ENCODE peak calls at places on chromosome 20, in six cellular contexts. One of them, this sample, is unnamed.

GRCh38 chr20:36885355-36885754 is 9.4 kb downstream of the TLDC2 start:
- DNase-seq in GM12865: no peak
- DNase-seq in spleen: no peak
- DNase-seq in RWPE1: no peak
- DNase-seq in Calu3: no peak
- DNase-seq in fibroblast of lung: no peak
- DNase-seq in this sample: no peak

GRCh38 chr20:37755665-37756064 is 61.8 kb downstream of the CTNNBL1 start:
- DNase-seq in RWPE1: no peak
- DNase-seq in GM12865: no peak
- DNase-seq in Calu3: no peak
- DNase-seq in spleen: no peak
- DNase-seq in fibroblast of lung: no peak
- DNase-seq in this sample: no peak

GRCh38 chr20:840858-841567 is 7.5 kb downstream of the FAM110A start:
- DNase-seq in fibroblast of lung: peak; percentile 6
- DNase-seq in GM12865: no peak
- DNase-seq in spleen: peak; percentile 88
- DNase-seq in RWPE1: peak; percentile 58
- DNase-seq in Calu3: peak; percentile 64
- DNase-seq in this sample: peak; percentile 59

GRCh38 chr20:45892828-45893500 is 1.8 kb downstream of the CTSA start:
- DNase-seq in Calu3: no peak
- DNase-seq in fibroblast of lung: no peak
- DNase-seq in spleen: peak; percentile 78
- DNase-seq in GM12865: peak; percentile 44
- DNase-seq in RWPE1: peak; percentile 59
- DNase-seq in this sample: peak; percentile 54

GRCh38 chr20:44406572-44407100 is 51.1 kb downstream of the HNF4A start:
- DNase-seq in Calu3: no peak
- DNase-seq in spleen: no peak
- DNase-seq in fibroblast of lung: no peak
- DNase-seq in GM12865: no peak
- DNase-seq in RWPE1: no peak
- DNase-seq in this sample: no peak

GRCh38 chr20:35166242-35166830 is 5.5 kb upstream of the PROCR start:
- DNase-seq in fibroblast of lung: no peak
- DNase-seq in RWPE1: no peak
- DNase-seq in spleen: peak; percentile 88
- DNase-seq in Calu3: no peak
- DNase-seq in GM12865: no peak
- DNase-seq in this sample: no peak

GRCh38 chr20:13220857-13221297 is at the start of gene ISM1:
- DNase-seq in spleen: peak; percentile 69
- DNase-seq in Calu3: peak; percentile 20
- DNase-seq in fibroblast of lung: peak; percentile 2
- DNase-seq in RWPE1: peak; percentile 20
- DNase-seq in GM12865: peak; percentile 10
- DNase-seq in this sample: peak; percentile 50

GRCh38 chr20:13268943-13269342 is 47.9 kb downstream of the ISM1 start:
- DNase-seq in RWPE1: no peak
- DNase-seq in spleen: no peak
- DNase-seq in GM12865: no peak
- DNase-seq in fibroblast of lung: no peak
- DNase-seq in Calu3: no peak
- DNase-seq in this sample: no peak

GRCh38 chr20:22866757-22867425 is 168.2 kb upstream of the SSTR4 start:
- DNase-seq in fibroblast of lung: no peak
- DNase-seq in GM12865: no peak
- DNase-seq in RWPE1: no peak
- DNase-seq in spleen: no peak
- DNase-seq in Calu3: no peak
- DNase-seq in this sample: no peak

GRCh38 chr20:41038878-41039404 is 10.3 kb downstream of the TOP1 start:
- DNase-seq in fibroblast of lung: no peak
- DNase-seq in RWPE1: no peak
- DNase-seq in GM12865: no peak
- DNase-seq in Calu3: peak; percentile 39
- DNase-seq in spleen: no peak
- DNase-seq in this sample: no peak

GRCh38 chr20:8855315-8855714 is 213.6 kb upstream of the PLCB4 start:
- DNase-seq in spleen: no peak
- DNase-seq in GM12865: no peak
- DNase-seq in fibroblast of lung: peak; percentile 75
- DNase-seq in RWPE1: no peak
- DNase-seq in Calu3: no peak
- DNase-seq in this sample: no peak

GRCh38 chr20:47782920-47783552 is 2.2 kb downstream of the SULF2 start:
- DNase-seq in Calu3: no peak
- DNase-seq in spleen: no peak
- DNase-seq in RWPE1: no peak
- DNase-seq in fibroblast of lung: no peak
- DNase-seq in GM12865: no peak
- DNase-seq in this sample: no peak
- TF ChIP-seq CTCF in Calu3: no peak
- TF ChIP-seq CTCF in spleen: no peak
- TF ChIP-seq CTCF in RWPE1: no peak
- TF ChIP-seq CTCF in fibroblast of lung: no peak
- TF ChIP-seq CTCF in GM12865: no peak
- TF ChIP-seq CTCF in this sample: no peak

GRCh38 chr20:24148372-24148771 is 159.8 kb upstream of the GGTLC1 start:
- DNase-seq in RWPE1: no peak
- DNase-seq in GM12865: peak; percentile 48
- DNase-seq in spleen: no peak
- DNase-seq in Calu3: no peak
- DNase-seq in fibroblast of lung: peak; percentile 1
- DNase-seq in this sample: peak; percentile 47

GRCh38 chr20:24149175-24149574 is 160.6 kb upstream of the GGTLC1 start:
- DNase-seq in fibroblast of lung: no peak
- DNase-seq in RWPE1: no peak
- DNase-seq in GM12865: no peak
- DNase-seq in Calu3: no peak
- DNase-seq in spleen: no peak
- DNase-seq in this sample: no peak

GRCh38 chr20:24150406-24150805 is 161.8 kb upstream of the GGTLC1 start:
- DNase-seq in Calu3: no peak
- DNase-seq in RWPE1: no peak
- DNase-seq in GM12865: no peak
- DNase-seq in fibroblast of lung: no peak
- DNase-seq in spleen: no peak
- DNase-seq in this sample: no peak

GRCh38 chr20:24151621-24152020 is 163.0 kb upstream of the GGTLC1 start:
- DNase-seq in RWPE1: no peak
- DNase-seq in fibroblast of lung: no peak
- DNase-seq in GM12865: no peak
- DNase-seq in Calu3: no peak
- DNase-seq in spleen: no peak
- DNase-seq in this sample: no peak

GRCh38 chr20:24149881-24150307 is 161.3 kb upstream of the GGTLC1 start:
- DNase-seq in GM12865: peak; percentile 15
- DNase-seq in Calu3: peak; percentile 12
- DNase-seq in RWPE1: no peak
- DNase-seq in fibroblast of lung: no peak
- DNase-seq in spleen: no peak
- DNase-seq in this sample: no peak
- TF ChIP-seq CTCF in GM12865: peak; percentile 66
- TF ChIP-seq CTCF in Calu3: no peak
- TF ChIP-seq CTCF in RWPE1: peak; percentile 19
- TF ChIP-seq CTCF in fibroblast of lung: peak; percentile 16
- TF ChIP-seq CTCF in spleen: peak; percentile 41
- TF ChIP-seq CTCF in this sample: no peak

GRCh38 chr20:49937023-49937929 is 1.1 kb downstream of the RNF114 start:
- DNase-seq in Calu3: peak; percentile 10
- DNase-seq in spleen: peak; percentile 68
- DNase-seq in GM12865: peak; percentile 15
- DNase-seq in RWPE1: peak; percentile 54
- DNase-seq in fibroblast of lung: peak; percentile 20
- DNase-seq in this sample: peak; percentile 24

GRCh38 chr20:49938173-49939163 is 2.3 kb downstream of the RNF114 start:
- DNase-seq in RWPE1: no peak
- DNase-seq in fibroblast of lung: peak; percentile 71
- DNase-seq in Calu3: no peak
- DNase-seq in spleen: peak; percentile 25
- DNase-seq in GM12865: no peak
- DNase-seq in this sample: no peak

GRCh38 chr20:49941456-49941855 is 5.3 kb downstream of the RNF114 start:
- DNase-seq in RWPE1: no peak
- DNase-seq in spleen: no peak
- DNase-seq in fibroblast of lung: no peak
- DNase-seq in GM12865: no peak
- DNase-seq in Calu3: no peak
- DNase-seq in this sample: no peak

GRCh38 chr20:49935746-49936152 is 448 bp upstream of the RNF114 start:
- DNase-seq in spleen: peak; percentile 85
- DNase-seq in Calu3: no peak
- DNase-seq in RWPE1: no peak
- DNase-seq in fibroblast of lung: no peak
- DNase-seq in GM12865: no peak
- DNase-seq in this sample: no peak

DNA sequence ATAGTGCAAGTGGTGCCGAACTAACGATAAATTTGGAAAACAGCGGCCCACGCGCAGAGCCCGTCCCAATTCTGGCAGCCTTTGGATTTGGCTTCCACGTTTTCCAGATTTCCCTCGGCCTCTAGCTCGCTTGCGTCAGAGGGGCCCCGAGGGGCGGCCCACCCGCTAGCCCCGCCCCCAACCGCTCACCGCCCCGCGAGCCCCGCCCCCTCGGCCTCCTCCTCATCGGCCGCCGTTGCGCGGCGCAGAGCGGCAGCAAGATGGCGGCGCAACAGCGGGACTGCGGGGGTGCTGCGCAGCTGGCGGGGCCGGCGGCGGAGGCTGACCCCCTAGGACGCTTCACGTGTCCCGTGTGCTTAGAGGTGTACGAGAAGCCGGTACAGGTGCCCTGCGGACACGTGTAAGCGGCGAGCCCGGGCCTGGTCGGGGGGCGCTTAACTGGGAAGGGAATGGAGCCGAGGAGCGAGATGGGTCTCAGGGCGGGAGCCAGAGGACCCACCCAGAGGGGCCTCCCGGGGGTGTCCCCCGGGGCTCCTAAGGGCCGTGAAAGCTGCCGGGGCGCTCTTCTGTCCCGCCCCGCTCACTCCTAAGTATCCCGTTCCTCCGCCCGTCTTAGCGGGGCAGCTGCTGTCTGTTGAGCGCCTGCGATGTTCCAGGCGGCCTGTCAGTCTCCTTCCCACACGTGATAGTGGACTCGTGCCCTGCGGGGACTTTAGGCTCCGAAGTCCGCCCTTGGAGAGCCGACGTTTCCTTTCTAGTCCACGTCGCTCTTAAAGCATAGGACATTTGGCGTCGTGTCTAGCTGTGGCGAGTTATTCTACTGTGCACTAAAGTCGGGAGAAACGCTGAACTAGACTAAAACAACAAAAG is at the start of gene RNF114:
- DNase-seq in RWPE1: peak; percentile 100
- DNase-seq in spleen: peak; percentile 97
- DNase-seq in GM12865: peak; percentile 95
- DNase-seq in fibroblast of lung: peak; percentile 81
- DNase-seq in Calu3: peak; percentile 96
- DNase-seq in this sample: peak; percentile 92
- TF ChIP-seq CTCF in RWPE1: no peak
- TF ChIP-seq CTCF in spleen: peak; percentile 7
- TF ChIP-seq CTCF in GM12865: no peak
- TF ChIP-seq CTCF in fibroblast of lung: no peak
- TF ChIP-seq CTCF in Calu3: no peak
- TF ChIP-seq CTCF in this sample: no peak

GRCh38 chr20:32437391-32438074 is 79.4 kb downstream of the ASXL1 start:
- DNase-seq in RWPE1: peak; percentile 49
- DNase-seq in spleen: no peak
- DNase-seq in Calu3: no peak
- DNase-seq in fibroblast of lung: no peak
- DNase-seq in GM12865: no peak
- DNase-seq in this sample: peak; percentile 34
- TF ChIP-seq CTCF in RWPE1: no peak
- TF ChIP-seq CTCF in spleen: no peak
- TF ChIP-seq CTCF in Calu3: peak; percentile 44
- TF ChIP-seq CTCF in fibroblast of lung: peak; percentile 24
- TF ChIP-seq CTCF in GM12865: peak; percentile 16
- TF ChIP-seq CTCF in this sample: peak; percentile 36

DNA sequence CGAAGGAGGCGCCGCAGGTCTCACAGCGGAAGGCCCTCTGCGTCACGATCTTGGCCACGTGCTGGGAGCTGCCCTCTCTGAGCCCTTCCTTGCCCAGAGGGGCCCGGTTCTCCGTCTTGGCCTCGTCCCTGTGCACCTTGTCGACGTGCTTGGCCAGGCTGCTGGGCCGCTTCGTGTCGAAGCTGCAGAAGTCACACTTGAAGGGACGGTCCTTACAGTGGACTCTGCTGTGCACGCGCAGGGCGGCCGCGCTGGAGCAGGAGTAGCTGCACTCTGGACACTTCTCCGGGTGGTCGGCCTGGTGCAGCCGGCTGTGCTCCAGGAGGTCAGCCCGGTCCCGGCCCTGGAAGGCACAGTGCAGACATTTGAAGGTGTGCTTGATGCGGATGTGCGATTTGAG is 106.9 kb downstream of the ZFP64 start:
- DNase-seq in fibroblast of lung: no peak
- DNase-seq in spleen: no peak
- DNase-seq in GM12865: no peak
- DNase-seq in RWPE1: no peak
- DNase-seq in Calu3: no peak
- DNase-seq in this sample: no peak
- TF ChIP-seq CTCF in fibroblast of lung: no peak
- TF ChIP-seq CTCF in spleen: no peak
- TF ChIP-seq CTCF in GM12865: no peak
- TF ChIP-seq CTCF in RWPE1: no peak
- TF ChIP-seq CTCF in Calu3: no peak
- TF ChIP-seq CTCF in this sample: no peak

GRCh38 chr20:31879143-31879987 is 8.9 kb downstream of the TTLL9 start:
- DNase-seq in spleen: peak; percentile 95
- DNase-seq in RWPE1: peak; percentile 99
- DNase-seq in GM12865: peak; percentile 95
- DNase-seq in fibroblast of lung: peak; percentile 93
- DNase-seq in Calu3: peak; percentile 95
- DNase-seq in this sample: peak; percentile 88
- TF ChIP-seq CTCF in spleen: no peak
- TF ChIP-seq CTCF in RWPE1: no peak
- TF ChIP-seq CTCF in GM12865: no peak
- TF ChIP-seq CTCF in fibroblast of lung: no peak
- TF ChIP-seq CTCF in Calu3: no peak
- TF ChIP-seq CTCF in this sample: no peak

GRCh38 chr20:38895098-38895949 is 30.9 kb upstream of the FAM83D start:
- DNase-seq in RWPE1: no peak
- DNase-seq in spleen: no peak
- DNase-seq in Calu3: no peak
- DNase-seq in fibroblast of lung: no peak
- DNase-seq in GM12865: no peak
- DNase-seq in this sample: no peak

GRCh38 chr20:38893485-38894090 is 32.6 kb upstream of the FAM83D start:
- DNase-seq in spleen: peak; percentile 95
- DNase-seq in fibroblast of lung: peak; percentile 8
- DNase-seq in RWPE1: peak; percentile 91
- DNase-seq in GM12865: peak; percentile 87
- DNase-seq in Calu3: peak; percentile 86
- DNase-seq in this sample: peak; percentile 84

GRCh38 chr20:38896009-38896594 is 30.1 kb upstream of the FAM83D start:
- DNase-seq in Calu3: no peak
- DNase-seq in RWPE1: no peak
- DNase-seq in GM12865: no peak
- DNase-seq in fibroblast of lung: no peak
- DNase-seq in spleen: no peak
- DNase-seq in this sample: no peak

GRCh38 chr20:38893056-38893455 is 33.2 kb upstream of the FAM83D start:
- DNase-seq in Calu3: no peak
- DNase-seq in fibroblast of lung: no peak
- DNase-seq in GM12865: peak; percentile 46
- DNase-seq in spleen: no peak
- DNase-seq in RWPE1: no peak
- DNase-seq in this sample: no peak

GRCh38 chr20:38894091-38894847 is 31.9 kb upstream of the FAM83D start:
- DNase-seq in fibroblast of lung: peak; percentile 3
- DNase-seq in RWPE1: no peak
- DNase-seq in Calu3: no peak
- DNase-seq in spleen: no peak
- DNase-seq in GM12865: no peak
- DNase-seq in this sample: no peak
- TF ChIP-seq CTCF in fibroblast of lung: no peak
- TF ChIP-seq CTCF in RWPE1: peak; percentile 27
- TF ChIP-seq CTCF in Calu3: no peak
- TF ChIP-seq CTCF in spleen: peak; percentile 35
- TF ChIP-seq CTCF in GM12865: no peak
- TF ChIP-seq CTCF in this sample: no peak